ENCODE peak calls at places on chromosomes 16 and 17, in seven cellular contexts. X, O, N, F, L, M and E are unnamed samples.

GRCh38 chr16:55435387-55435786 is 43.6 kb upstream of the MMP2 start:
- DNase-seq in X (no peak), O (no peak), N (no peak), F (no peak), L (no peak), M (no peak), E (no peak)

GRCh38 chr16:56842133-56842532 is 22.9 kb upstream of the SLC12A3 start:
- DNase-seq in X (no peak), O (no peak), N (no peak), F (no peak), L (no peak), M (no peak), E (no peak)

GRCh38 chr17:45260204-45260783 is 1.6 kb downstream of the SPATA32 start:
- DNase-seq in X (no peak), O (no peak), N (no peak), F (no peak), L (no peak), M (no peak), E (no peak)

GRCh38 chr16:17301593-17302135 is 169.1 kb downstream of the XYLT1 start:
- DNase-seq in X (no peak), O (peak; percentile 46), N (no peak), F (no peak), L (no peak), M (no peak), E (no peak)

GRCh38 chr17:62380253-62380652 is at the start of gene EFCAB3:
- DNase-seq in X (no peak), O (no peak), N (no peak), F (no peak), L (no peak), M (no peak), E (no peak)

GRCh38 chr16:24516900-24517669 is 22.3 kb upstream of the RBBP6 start:
- DNase-seq in X (peak; percentile 87), O (peak; percentile 80), N (no peak), F (peak; percentile 58), L (peak; percentile 77), M (peak; percentile 85), E (peak; percentile 61)

GRCh38 chr17:75289832-75290337 is 652 bp upstream of the SLC25A19 start:
- DNase-seq in X (no peak), O (no peak), N (no peak), F (no peak), L (no peak), M (peak; percentile 60), E (no peak)

GRCh38 chr17:29838961-29839360 is 91.1 kb downstream of the SSH2 start:
- DNase-seq in X (no peak), O (peak; percentile 73), N (no peak), F (no peak), L (no peak), M (peak; percentile 44), E (no peak)

GRCh38 chr16:67872631-67873434 is at the start of gene EDC4:
- DNase-seq in X (peak; percentile 76), O (peak; percentile 88), N (no peak), F (peak; percentile 88), L (peak; percentile 90), M (peak; percentile 78), E (no peak)

GRCh38 chr17:77375917-77376651 is 235.3 kb downstream of the SEC14L1 start:
- DNase-seq in X (no peak), O (peak; percentile 59), N (no peak), F (no peak), L (no peak), M (peak; percentile 92), E (no peak)

GRCh38 chr16:15510992-15511391 is 76.6 kb downstream of the BMERB1 start:
- DNase-seq in X (no peak), O (no peak), N (no peak), F (no peak), L (no peak), M (no peak), E (no peak)

GRCh38 chr17:225551-225950 is 44.1 kb upstream of the DOC2B start:
- DNase-seq in X (no peak), O (no peak), N (no peak), F (no peak), L (no peak), M (no peak), E (no peak)

GRCh38 chr16:10584956-10585561 is 4.7 kb upstream of the EMP2 start:
- DNase-seq in X (no peak), O (no peak), N (no peak), F (no peak), L (no peak), M (peak; percentile 55), E (no peak)

GRCh38 chr16:49338867-49339266 is 34.7 kb upstream of the C16orf78 start:
- DNase-seq in X (no peak), O (no peak), N (no peak), F (no peak), L (no peak), M (no peak), E (no peak)

GRCh38 chr16:64317601-64318000 is 804.3 kb downstream of the CDH11 start:
- DNase-seq in X (no peak), O (no peak), N (no peak), F (no peak), L (no peak), M (no peak), E (no peak)

GRCh38 chr16:87725596-87726235 is 40.1 kb downstream of the KLHDC4 start:
- DNase-seq in X (no peak), O (no peak), N (no peak), F (no peak), L (peak; percentile 34), M (peak; percentile 74), E (no peak)

GRCh38 chr17:4249452-4250029 is 14.2 kb downstream of the ANKFY1 start:
- DNase-seq in X (no peak), O (peak; percentile 26), N (no peak), F (peak; percentile 27), L (peak; percentile 62), M (peak; percentile 38), E (no peak)

GRCh38 chr16:2147981-2148671 is at the start of gene RAB26:
- DNase-seq in X (peak; percentile 55), O (peak; percentile 83), N (no peak), F (peak; percentile 93), L (peak; percentile 47), M (peak; percentile 33), E (no peak)

GRCh38 chr16:27313422-27314160 is at the start of gene IL4R:
- DNase-seq in X (peak; percentile 52), O (peak; percentile 93), N (peak; percentile 73), F (peak; percentile 71), L (peak; percentile 42), M (peak; percentile 77), E (peak; percentile 80)

GRCh38 chr17:48649741-48650140 is 23.6 kb upstream of the HOXB9 start:
- DNase-seq in X (no peak), O (no peak), N (no peak), F (no peak), L (no peak), M (no peak), E (no peak)

GRCh38 chr17:17994271-17994670 is 21.6 kb downstream of the DRC3 start:
- DNase-seq in X (no peak), O (no peak), N (no peak), F (no peak), L (no peak), M (no peak), E (no peak)

GRCh38 chr16:72282338-72282737 is 110.4 kb upstream of the PMFBP1 start:
- DNase-seq in X (no peak), O (no peak), N (no peak), F (no peak), L (no peak), M (no peak), E (no peak)

GRCh38 chr17:44830359-44831269 is 527 bp upstream of the GJC1 start:
- DNase-seq in X (no peak), O (peak; percentile 41), N (no peak), F (peak; percentile 27), L (peak; percentile 45), M (no peak), E (no peak)

GRCh38 chr16:83134638-83135037 is 507.9 kb downstream of the CDH13 start:
- DNase-seq in X (no peak), O (no peak), N (no peak), F (no peak), L (no peak), M (no peak), E (no peak)

GRCh38 chr17:29243792-29244191 is 2.9 kb upstream of the CRYBA1 start:
- DNase-seq in X (no peak), O (peak; percentile 41), N (no peak), F (no peak), L (peak; percentile 22), M (peak; percentile 44), E (no peak)

GRCh38 chr17:30064738-30065137 is 51.9 kb upstream of the NSRP1 start:
- DNase-seq in X (no peak), O (no peak), N (no peak), F (no peak), L (no peak), M (no peak), E (no peak)